ENCODE peak calls at places on chromosomes 2 and 18, in nine cellular contexts. V is fibroblast of lung; N is CD8-positive, alpha-beta T cell; I is neuronal stem cell; Q is heart right ventricle; J is heart left ventricle; Y is cardiac muscle cell; P is GM23338; X is left lung. M is an unnamed sample.

GRCh38 chr2:238143239-238143951 is 4.9 kb downstream of the KLHL30 start:
- DNase-seq in V (peak), N (no peak), I (no peak), Q (no peak), J (peak), Y (peak), P (no peak), X (no peak), M (peak)

GRCh38 chr2:56334622-56335021 is 150.8 kb downstream of the CCDC85A start:
- DNase-seq in V (no peak), N (no peak), I (no peak), Q (no peak), J (no peak), Y (peak), P (no peak), X (no peak), M (no peak)

GRCh38 chr18:35376742-35377695 is at the start of gene ZNF396:
- DNase-seq in V (peak), N (peak), I (peak), Q (peak), J (peak), Y (peak), P (peak), X (peak), M (no peak)

GRCh38 chr2:104502904-104503303 is 351.0 kb upstream of the POU3F3 start:
- DNase-seq in V (no peak), N (no peak), I (no peak), Q (no peak), J (no peak), Y (no peak), P (no peak), X (no peak), M (no peak)

GRCh38 chr2:60959501-60959900 is 58.0 kb upstream of the PEX13 start:
- DNase-seq in V (no peak), N (no peak), I (no peak), Q (no peak), J (no peak), Y (no peak), P (no peak), X (no peak), M (no peak)

GRCh38 chr2:222307138-222307756 is 8.4 kb upstream of the PAX3 start:
- DNase-seq in V (no peak), N (no peak), I (no peak), Q (no peak), J (no peak), Y (no peak), P (peak), X (no peak), M (no peak)

GRCh38 chr18:71038196-71038595 is 749.4 kb downstream of the SOCS6 start:
- DNase-seq in V (no peak), N (no peak), I (no peak), Q (no peak), J (no peak), Y (no peak), P (no peak), X (no peak), M (no peak)

GRCh38 chr2:211181626-211182025 is 625.2 kb downstream of the CPS1 start:
- DNase-seq in V (no peak), N (no peak), I (no peak), Q (no peak), J (no peak), Y (no peak), P (no peak), X (peak), M (no peak)

GRCh38 chr2:25831744-25832449 is 46.4 kb downstream of the ASXL2 start:
- DNase-seq in V (no peak), N (no peak), I (no peak), Q (no peak), J (no peak), Y (no peak), P (no peak), X (no peak), M (no peak)

GRCh38 chr2:222064286-222064685 is 234.5 kb downstream of the PAX3 start:
- DNase-seq in V (no peak), N (no peak), I (no peak), Q (no peak), J (no peak), Y (no peak), P (no peak), X (no peak), M (no peak)

GRCh38 chr2:158745067-158745865 is 49.9 kb upstream of the DAPL1 start:
- DNase-seq in V (peak), N (no peak), I (peak), Q (no peak), J (peak), Y (peak), P (peak), X (no peak), M (no peak)

GRCh38 chr2:37287966-37288365 is 36.7 kb downstream of the PRKD3 start:
- DNase-seq in V (no peak), N (no peak), I (no peak), Q (no peak), J (no peak), Y (no peak), P (peak), X (no peak), M (no peak)

DNA sequence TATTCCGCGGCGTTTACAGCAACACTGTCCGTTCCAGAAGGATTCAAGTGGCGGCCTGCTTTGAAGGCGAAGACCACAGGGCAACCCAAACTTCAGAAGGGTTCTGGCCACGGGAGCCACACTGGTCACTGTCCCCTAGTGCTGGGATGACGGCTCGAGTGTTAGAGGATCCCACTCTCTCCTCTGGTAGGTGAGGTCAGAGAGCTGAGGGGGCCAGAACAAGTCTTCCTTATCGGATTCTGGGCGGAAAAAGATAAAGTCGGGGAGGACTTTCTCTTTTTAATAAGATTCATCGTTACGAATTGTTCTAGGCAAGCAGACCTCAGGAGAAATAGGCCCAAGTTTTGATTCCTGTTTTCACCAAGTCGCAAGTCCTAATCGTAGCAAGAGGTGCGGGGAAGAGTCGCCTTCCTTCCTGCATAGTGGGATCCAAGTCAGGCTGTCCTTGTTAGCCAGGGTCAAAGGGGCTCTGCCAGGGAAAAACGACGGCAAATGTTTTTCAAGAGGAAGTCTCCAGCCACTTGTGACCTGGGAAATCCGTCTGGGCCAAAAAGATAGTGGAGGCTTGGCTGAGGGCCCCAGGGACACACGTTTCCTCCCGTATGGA is 862 bp upstream of the MYL12A start:
- DNase-seq in V (no peak), N (no peak), I (no peak), Q (peak), J (peak), Y (peak), P (peak), X (no peak), M (no peak)
- H3K27ac ChIP-seq in V (peak), N (peak), I (peak), Q (peak), J (peak), Y (peak), P (peak), X (peak), M (peak)

DNA sequence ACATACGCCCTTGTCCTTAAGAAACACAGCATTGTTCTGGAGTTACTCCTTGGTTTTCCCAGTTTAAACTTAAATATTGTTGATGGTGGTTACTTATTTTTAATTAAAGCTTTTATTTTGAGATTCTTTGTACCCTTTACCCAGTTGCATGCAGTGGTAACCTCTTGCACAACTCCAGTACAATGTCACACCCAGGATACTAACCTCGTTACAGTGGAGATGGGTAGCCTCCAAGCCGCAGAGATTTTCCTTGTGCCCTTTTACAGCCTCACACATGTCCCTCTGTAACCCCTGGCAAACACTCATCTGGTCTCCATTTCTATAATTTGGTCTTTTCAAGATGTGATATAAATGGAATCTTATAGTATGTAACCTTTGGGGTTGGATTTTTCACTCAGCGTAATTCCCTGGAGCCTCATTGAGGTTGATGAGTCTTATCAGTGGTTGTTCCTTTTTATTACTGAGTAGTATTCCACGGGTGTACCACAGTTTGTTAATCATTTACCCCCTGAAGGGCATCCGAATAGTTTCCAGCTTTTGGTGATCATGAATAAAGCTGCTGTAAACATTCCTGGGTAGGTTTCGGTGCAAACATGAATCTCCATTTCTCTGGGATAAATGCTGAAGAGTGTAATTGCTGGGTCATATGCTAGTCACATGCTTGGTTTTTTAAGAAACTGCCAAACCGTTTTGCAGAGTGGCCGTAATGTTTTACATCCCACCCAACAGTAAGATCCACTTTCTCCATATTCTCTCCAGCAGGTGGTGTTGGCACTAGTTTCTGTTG is 68.5 kb downstream of the DGKD start:
- DNase-seq in V (no peak), N (no peak), I (no peak), Q (no peak), J (no peak), Y (no peak), P (no peak), X (no peak), M (no peak)
- H3K27ac ChIP-seq in V (no peak), N (peak), I (no peak), Q (no peak), J (peak), Y (no peak), P (no peak), X (peak), M (peak)

GRCh38 chr18:77114564-77115391 is 17.8 kb downstream of the MBP start:
- DNase-seq in V (peak), N (no peak), I (no peak), Q (peak), J (peak), Y (peak), P (no peak), X (peak), M (peak)

GRCh38 chr18:77113361-77114069 is 19.1 kb downstream of the MBP start:
- DNase-seq in V (no peak), N (no peak), I (no peak), Q (no peak), J (no peak), Y (no peak), P (no peak), X (peak), M (no peak)

GRCh38 chr18:77114070-77114563 is 18.5 kb downstream of the MBP start:
- DNase-seq in V (no peak), N (no peak), I (no peak), Q (no peak), J (no peak), Y (no peak), P (no peak), X (no peak), M (no peak)

GRCh38 chr18:77116201-77117080 is 16.1 kb downstream of the MBP start:
- DNase-seq in V (no peak), N (no peak), I (no peak), Q (no peak), J (no peak), Y (no peak), P (no peak), X (peak), M (no peak)

GRCh38 chr18:77115461-77115907 is 17.1 kb downstream of the MBP start:
- DNase-seq in V (no peak), N (no peak), I (no peak), Q (no peak), J (no peak), Y (no peak), P (no peak), X (peak), M (no peak)
- H3K27ac ChIP-seq in V (no peak), N (no peak), I (no peak), Q (peak), J (peak), Y (no peak), P (no peak), X (peak), M (peak)

GRCh38 chr2:10221976-10222870 is 80.5 kb upstream of the HPCAL1 start:
- DNase-seq in V (no peak), N (no peak), I (no peak), Q (no peak), J (no peak), Y (no peak), P (no peak), X (no peak), M (no peak)

GRCh38 chr2:10220045-10220444 is 82.7 kb upstream of the HPCAL1 start:
- DNase-seq in V (no peak), N (no peak), I (no peak), Q (no peak), J (no peak), Y (no peak), P (no peak), X (no peak), M (no peak)

GRCh38 chr2:10223471-10223870 is 79.2 kb upstream of the HPCAL1 start:
- DNase-seq in V (no peak), N (no peak), I (no peak), Q (no peak), J (no peak), Y (no peak), P (no peak), X (no peak), M (no peak)

GRCh38 chr2:10221443-10221842 is 81.3 kb upstream of the HPCAL1 start:
- DNase-seq in V (no peak), N (no peak), I (no peak), Q (no peak), J (no peak), Y (no peak), P (no peak), X (no peak), M (no peak)

DNA sequence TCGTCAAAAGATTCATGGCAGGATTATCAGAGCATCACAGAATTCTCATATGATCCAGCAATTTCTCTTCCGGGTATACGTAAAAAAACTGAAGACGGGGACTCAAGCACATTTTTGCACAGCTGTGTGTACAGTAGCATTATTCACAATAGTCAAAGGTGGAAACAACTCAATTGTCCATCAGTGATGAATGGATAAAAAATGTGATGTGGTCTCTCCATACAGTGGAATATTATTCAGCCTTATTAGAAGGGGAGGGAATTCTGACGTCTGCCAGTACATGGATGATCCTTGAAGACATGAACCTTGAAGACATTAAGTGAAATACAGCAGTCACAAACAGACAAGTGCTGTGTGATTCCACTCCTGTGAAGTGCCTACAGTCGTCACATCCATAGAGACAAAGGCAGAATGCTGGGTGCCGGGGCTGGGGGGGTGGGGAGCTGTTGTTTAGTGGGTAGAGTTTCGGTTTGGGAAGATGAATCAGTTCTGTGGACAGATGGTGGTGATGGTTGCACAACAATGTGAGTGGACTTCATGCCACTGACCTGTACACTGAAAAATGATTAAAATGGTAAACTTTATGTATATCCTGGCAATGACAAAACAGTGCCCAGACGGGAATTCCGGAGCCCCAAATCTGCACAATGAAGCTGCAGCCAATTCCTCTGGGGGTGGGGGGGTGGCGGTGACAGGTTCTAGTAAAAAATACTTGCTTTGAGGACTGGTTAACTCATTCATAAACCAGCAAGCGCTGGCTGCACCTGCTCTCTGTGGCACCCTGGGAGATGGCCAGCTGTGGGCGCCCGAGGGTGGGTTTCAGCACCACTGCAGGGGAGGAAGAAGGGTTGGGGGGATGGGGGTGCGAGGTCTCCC is 82.0 kb upstream of the HPCAL1 start:
- DNase-seq in V (peak), N (no peak), I (no peak), Q (no peak), J (no peak), Y (peak), P (no peak), X (no peak), M (peak)
- H3K27ac ChIP-seq in V (no peak), N (no peak), I (no peak), Q (no peak), J (no peak), Y (no peak), P (no peak), X (no peak), M (no peak)

DNA sequence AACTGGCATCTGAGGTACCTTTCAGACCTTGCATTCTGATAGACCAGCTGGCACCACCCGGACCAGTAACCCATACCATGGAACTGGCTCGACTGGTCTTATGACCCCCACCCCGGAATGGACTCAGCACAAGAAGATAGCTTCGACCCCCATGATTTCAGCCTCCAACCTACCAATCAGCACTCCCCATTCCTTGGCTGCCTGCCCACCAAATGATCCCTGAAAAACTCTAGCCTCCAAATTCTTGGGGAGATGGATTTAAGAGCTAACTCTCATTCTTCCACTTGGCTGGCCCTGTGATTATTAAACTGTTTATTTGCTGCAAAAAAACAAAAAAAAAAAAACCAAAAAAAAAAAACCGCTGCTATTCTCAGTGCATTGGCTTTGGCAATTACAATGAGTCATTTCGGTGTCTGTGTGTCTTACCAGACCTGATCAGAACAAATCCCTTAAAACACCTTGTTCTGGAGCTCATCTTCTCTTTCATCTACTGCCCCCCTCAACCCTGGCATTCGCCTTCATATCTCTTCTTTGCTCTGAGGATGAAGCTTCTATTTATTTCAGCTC is 60.1 kb upstream of the KIF5C start:
- DNase-seq in V (peak), N (no peak), I (no peak), Q (no peak), J (no peak), Y (peak), P (no peak), X (no peak), M (no peak)
- H3K27ac ChIP-seq in V (no peak), N (no peak), I (no peak), Q (peak), J (no peak), Y (no peak), P (no peak), X (no peak), M (no peak)

GRCh38 chr2:168890006-168890782 is at the start of gene SPC25:
- DNase-seq in V (peak), N (peak), I (peak), Q (peak), J (peak), Y (peak), P (peak), X (peak), M (peak)
- H3K27ac ChIP-seq in V (peak), N (no peak), I (no peak), Q (no peak), J (no peak), Y (no peak), P (no peak), X (no peak), M (no peak)

DNA sequence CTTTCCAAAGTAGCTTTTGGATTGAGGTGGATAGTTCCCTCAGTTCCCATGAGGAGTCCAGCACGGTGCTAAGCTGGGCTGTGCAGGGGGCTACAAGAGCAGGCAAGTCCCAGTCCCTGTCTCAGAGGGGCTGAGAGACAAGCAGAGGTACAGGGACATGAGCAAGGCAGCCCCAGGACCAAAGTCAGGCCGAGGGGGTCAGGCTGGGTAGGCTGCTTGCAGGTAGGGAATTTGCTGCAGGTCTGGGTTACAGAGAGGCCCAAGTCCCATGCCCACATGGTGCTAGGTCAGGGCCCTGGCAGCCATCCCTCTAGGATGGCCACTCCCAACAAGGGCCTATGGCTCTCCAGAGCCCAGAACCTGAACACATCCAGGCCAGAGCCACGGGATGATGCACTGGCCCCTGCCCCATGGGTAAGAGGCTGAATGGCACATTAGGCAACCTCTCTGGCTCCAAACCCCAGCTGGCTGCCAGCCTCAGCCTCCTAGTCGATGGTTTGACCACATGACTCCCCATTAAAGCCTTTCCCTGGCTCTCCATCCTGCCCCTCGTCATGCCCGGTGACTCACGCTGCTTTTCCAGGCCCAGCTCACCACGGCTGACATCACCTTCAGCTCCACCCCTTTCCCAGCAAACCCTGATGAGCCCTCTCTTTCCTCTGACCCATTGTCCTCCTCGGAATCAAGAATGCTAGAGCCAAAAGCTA is 83.7 kb downstream of the SDC1 start:
- DNase-seq in V (peak), N (no peak), I (no peak), Q (peak), J (peak), Y (peak), P (no peak), X (peak), M (peak)
- H3K27ac ChIP-seq in V (peak), N (no peak), I (no peak), Q (no peak), J (no peak), Y (no peak), P (no peak), X (no peak), M (peak)

M was measured in epithelial cell of prostate.